ENCODE peak calls at places on chromosomes 11 and 22, in eight cellular contexts. O is gastrocnemius medialis, L is stomach, N is prostate gland, D is IMR-90, Z is tibial nerve, Y is heart left ventricle, W is ovary. Q is an unnamed sample. For H3K36me3, the result is how much of the 10 kb centered on the place peaks cover.

GRCh38 chr11:34653851-34654490 is 33.1 kb downstream of the EHF start:
- DNase-seq in Y (no peak), D (peak), Z (no peak), W (no peak), N (peak), O (peak), L (peak), Q (peak)

GRCh38 chr11:82007536-82007935 is 726.1 kb downstream of the FAM181B start:
- DNase-seq in N (no peak), Z (no peak), W (no peak), Y (no peak), D (no peak), O (no peak), L (no peak), Q (no peak)

GRCh38 chr11:80383655-80384054 is 942.8 kb upstream of the TENM4 start:
- DNase-seq in N (peak), Z (no peak), D (no peak), W (no peak), O (no peak), L (no peak), Y (no peak), Q (peak)

GRCh38 chr11:129331871-129332274 is 43.8 kb upstream of the BARX2 start:
- DNase-seq in Z (peak), O (peak), Y (peak), W (peak), L (peak), D (peak), N (peak), Q (peak)

GRCh38 chr22:30424471-30425326 is 869 bp upstream of the MTFP1 start:
- DNase-seq in O (no peak), W (no peak), D (peak), Y (no peak), L (no peak), N (no peak), Z (no peak), Q (peak)

GRCh38 chr11:33716236-33716635 is 15.6 kb upstream of the C11orf91 start:
- DNase-seq in D (no peak), Y (no peak), Z (no peak), L (no peak), O (no peak), N (no peak), W (no peak), Q (no peak)

GRCh38 chr22:45083659-45084305 is 74.0 kb upstream of the PHF21B start:
- DNase-seq in D (peak), Z (no peak), W (no peak), Y (no peak), L (no peak), O (no peak), N (no peak), Q (no peak)

GRCh38 chr11:61514050-61514917 is 5.7 kb downstream of the LRRC10B start:
- DNase-seq in N (no peak), O (no peak), L (no peak), W (no peak), D (no peak), Y (no peak), Z (no peak), Q (no peak)

GRCh38 chr22:35349704-35350538 is 31.0 kb upstream of the HMOX1 start:
- DNase-seq in D (peak), W (peak), Y (no peak), Z (no peak), O (peak), N (no peak), L (no peak), Q (no peak)

GRCh38 chr11:125170406-125171031 is 6.0 kb downstream of the PKNOX2 start:
- DNase-seq in O (no peak), N (no peak), Y (peak), D (peak), W (peak), Z (peak), L (no peak), Q (no peak)

GRCh38 chr22:30881361-30882180 is 87.0 kb downstream of the MORC2 start:
- DNase-seq in D (no peak), O (no peak), W (no peak), Z (no peak), L (peak), N (no peak), Y (peak), Q (no peak)

GRCh38 chr11:110095554-110095953 is 2.4 kb downstream of the ZC3H12C start:
- DNase-seq in Y (no peak), Z (no peak), N (no peak), W (no peak), O (no peak), L (no peak), D (no peak), Q (no peak)

GRCh38 chr22:32473388-32473952 is 1.1 kb upstream of the FBXO7 start:
- DNase-seq in L (no peak), N (no peak), D (peak), Y (peak), W (peak), Z (no peak), O (no peak), Q (peak)

GRCh38 chr11:45927684-45928413 is 5.4 kb downstream of the LARGE2 start:
- DNase-seq in Y (no peak), O (no peak), D (no peak), L (no peak), Z (no peak), N (no peak), W (no peak), Q (no peak)

GRCh38 chr11:30610628-30611027 is 24.5 kb upstream of the MPPED2 start:
- DNase-seq in Z (no peak), Y (no peak), O (no peak), L (no peak), D (no peak), W (no peak), N (no peak), Q (no peak)

GRCh38 chr11:47178305-47178704 is 1.6 kb upstream of the ARFGAP2 start:
- DNase-seq in W (peak), N (no peak), L (no peak), O (no peak), Y (no peak), D (no peak), Z (no peak), Q (no peak)

GRCh38 chr22:37233751-37234631 is 10.1 kb downstream of the RAC2 start:
- DNase-seq in Y (no peak), W (peak), L (no peak), O (no peak), Z (no peak), N (no peak), D (no peak), Q (peak)

GRCh38 chr11:122778148-122778547 is 60.2 kb upstream of the CRTAM start:
- DNase-seq in N (no peak), Y (no peak), O (no peak), D (peak), Z (no peak), W (no peak), L (no peak), Q (no peak)

GRCh38 chr11:115333951-115334350 is 170.3 kb downstream of the CADM1 start:
- DNase-seq in O (no peak), Y (no peak), Z (no peak), L (no peak), D (no peak), W (no peak), N (no peak), Q (no peak)

GRCh38 chr11:33622806-33623205 is 77.8 kb downstream of the C11orf91 start:
- DNase-seq in L (no peak), O (no peak), Y (no peak), Z (no peak), N (no peak), D (no peak), W (no peak), Q (no peak)

GRCh38 chr22:49240016-49240380 is 587.7 kb downstream of the BRD1 start:
- DNase-seq in Z (no peak), L (no peak), D (no peak), N (peak), O (no peak), W (peak), Y (no peak), Q (no peak)

GRCh38 chr22:23128269-23129108 is 13.3 kb downstream of the RSPH14 start:
- DNase-seq in N (peak), L (peak), Y (peak), Z (peak), O (no peak), D (peak), W (peak), Q (peak)

GRCh38 chr11:38384568-38384967 is 1786.5 kb upstream of the RAG2 start:
- DNase-seq in N (no peak), Z (no peak), O (no peak), W (no peak), L (no peak), Y (no peak), D (no peak), Q (no peak)

GRCh38 chr22:29302681-29303465 is 3.6 kb upstream of the GAS2L1 start:
- DNase-seq in D (no peak), W (peak), Y (no peak), N (no peak), Z (no peak), L (peak), O (no peak), Q (no peak)

GRCh38 chr11:100920571-100920970 is 209.0 kb downstream of the PGR start:
- DNase-seq in D (no peak), N (no peak), Z (no peak), W (no peak), L (no peak), Y (no peak), O (no peak), Q (no peak)

GRCh38 chr11:45802531-45803317 is 2.2 kb upstream of the SLC35C1 start:
- DNase-seq in D (no peak), Z (no peak), L (peak), W (no peak), N (no peak), Y (no peak), O (no peak), Q (no peak)

GRCh38 chr11:20066013-20066782 is 94.1 kb downstream of the DBX1 start:
- DNase-seq in Z (no peak), O (no peak), D (no peak), Y (no peak), N (no peak), L (no peak), W (no peak), Q (no peak)

GRCh38 chr11:124897681-124898680 is at the start of gene ROBO4:
- DNase-seq in W (peak), O (no peak), Y (peak), N (no peak), D (peak), L (no peak), Z (no peak), Q (no peak)

GRCh38 chr22:24428751-24429410 is 1.5 kb downstream of the ADORA2A start:
- DNase-seq in O (no peak), Z (no peak), W (no peak), D (no peak), Y (peak), L (no peak), N (no peak), Q (no peak)

DNA sequence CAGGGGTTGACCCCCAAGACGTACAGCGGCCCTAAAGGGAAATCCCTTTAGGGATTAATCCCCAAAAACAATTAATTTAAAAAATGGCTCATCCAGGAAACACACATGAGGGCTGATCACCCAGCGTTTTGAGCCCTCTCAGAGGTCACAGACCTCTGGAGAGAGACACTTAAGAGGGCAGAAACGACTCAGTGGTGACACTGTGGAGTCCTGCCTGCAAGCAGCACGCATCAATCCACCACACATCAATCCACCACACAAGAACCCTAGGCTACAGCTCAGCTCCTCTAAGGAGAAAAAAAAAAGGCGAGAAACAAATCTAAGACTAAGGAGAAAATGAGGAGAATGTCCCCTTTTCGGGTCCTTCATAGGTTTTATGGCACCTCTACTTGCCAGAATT is 12.5 kb upstream of the SELENOH start:
- DNase-seq in N (no peak), Z (no peak), D (no peak), W (no peak), O (no peak), L (no peak), Y (no peak), Q (no peak)
- H3K36me3 ChIP-seq in N (under half), Z (under half), D (under half), W (under half), O (under half), L (under half), Y (under half), Q (under half)

DNA sequence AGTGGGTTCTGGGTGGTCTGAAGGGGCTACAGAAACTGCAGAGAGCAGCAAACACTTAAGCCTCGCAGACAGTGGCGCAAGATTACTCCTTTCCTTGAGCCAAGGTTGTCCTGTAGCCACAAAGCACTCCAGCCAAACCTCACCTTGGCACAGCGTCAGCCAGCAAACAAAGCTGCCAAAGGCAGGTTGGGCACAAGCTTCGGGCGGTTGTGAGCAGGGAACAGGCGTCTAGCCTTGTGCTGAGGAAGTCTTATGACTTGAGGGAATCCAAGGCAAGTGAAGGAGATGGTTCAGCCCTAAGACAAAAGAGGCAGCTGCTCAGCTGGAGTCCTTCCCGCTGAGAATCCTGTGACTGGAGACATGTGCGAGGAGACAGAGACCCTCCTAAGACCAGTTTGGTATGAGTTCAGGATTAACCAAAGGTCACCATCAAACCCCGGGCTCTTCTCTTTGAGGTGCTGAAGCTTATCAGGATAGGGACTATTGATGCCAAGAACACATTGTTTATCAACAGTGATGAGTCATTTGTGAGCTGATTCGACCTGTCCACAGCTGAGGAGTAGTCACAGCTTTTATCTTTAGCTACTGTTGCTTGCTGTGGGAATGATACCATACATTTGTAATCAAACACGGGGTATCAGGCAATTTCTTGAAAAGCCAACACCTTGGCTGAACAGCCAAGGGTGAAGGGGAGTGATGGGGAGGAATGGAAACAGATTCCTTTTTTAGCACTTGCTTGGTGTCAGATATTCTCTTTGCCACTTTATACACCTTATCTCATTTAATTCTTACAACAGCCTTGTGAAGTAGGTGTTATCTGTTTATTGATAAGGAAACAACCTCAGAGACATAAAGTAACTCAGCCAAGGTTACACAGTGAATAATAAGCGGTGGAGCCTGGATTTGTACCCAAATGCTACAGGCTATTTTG is 4.6 kb downstream of the ADM start:
- DNase-seq in D (peak), O (peak), Z (no peak), N (peak), W (peak), L (peak), Y (peak), Q (peak)
- TF ChIP-seq POLR2A in D (no peak), O (no peak), Z (no peak), N (no peak), W (no peak), L (no peak), Y (no peak), Q (peak)

GRCh38 chr11:43818220-43818619 is 62.4 kb upstream of the ALKBH3 start:
- DNase-seq in N (no peak), Z (no peak), L (no peak), W (no peak), O (no peak), D (peak), Y (no peak), Q (no peak)
- H3K36me3 ChIP-seq in N (under half), Z (under half), L (under half), W (under half), O (under half), D (under half), Y (under half), Q (under half)

GRCh38 chr22:17158568-17159503 is at the start of gene HDHD5:
- DNase-seq in Z (peak), O (peak), L (peak), N (peak), Y (peak), W (peak), D (peak), Q (peak)
- TF ChIP-seq POLR2A in Z (peak), O (peak), L (no peak), N (peak), Y (no peak), W (no peak), D (no peak), Q (peak)

Q was measured in transverse colon.